ENCODE peak calls at places on chromosomes 6 and 20, in seven cellular contexts. F is stomach, Z is SK-N-SH, O is A549, C is K562, E is tibial nerve, T is HepG2. M is an unnamed sample.

GRCh38 chr6:34154668-34155447 is 9.0 kb upstream of the GRM4 start:
- DNase-seq in E (no peak), O (peak; percentile 62), Z (peak; percentile 98), T (no peak), F (peak; percentile 57), C (peak; percentile 92), M (peak; percentile 75)

GRCh38 chr6:7424967-7425807 is 35.6 kb downstream of the RIOK1 start:
- DNase-seq in F (no peak), Z (peak; percentile 34), E (no peak), T (peak; percentile 79), O (peak; percentile 29), C (peak; percentile 39), M (no peak)

GRCh38 chr6:85459224-85459901 is 9.5 kb downstream of the NT5E start:
- DNase-seq in O (no peak), Z (no peak), C (no peak), F (no peak), E (no peak), T (no peak), M (no peak)

GRCh38 chr6:115613488-115613887 is 447.2 kb downstream of the FRK start:
- DNase-seq in F (no peak), C (no peak), E (no peak), Z (no peak), O (no peak), T (no peak), M (no peak)

GRCh38 chr6:39698789-39699188 is 26.4 kb downstream of the KIF6 start:
- DNase-seq in C (no peak), F (no peak), Z (no peak), O (no peak), T (no peak), E (no peak), M (no peak)

GRCh38 chr20:50646483-50646996 is 44.8 kb downstream of the RIPOR3 start:
- DNase-seq in O (no peak), E (no peak), F (no peak), C (no peak), Z (no peak), T (no peak), M (no peak)

GRCh38 chr6:37631295-37631694 is 66.4 kb downstream of the MDGA1 start:
- DNase-seq in O (no peak), T (no peak), C (no peak), E (no peak), F (no peak), Z (no peak), M (no peak)

GRCh38 chr6:37732688-37733087 is 35.0 kb upstream of the MDGA1 start:
- DNase-seq in T (no peak), F (no peak), C (peak; percentile 42), Z (no peak), O (no peak), E (no peak), M (no peak)

GRCh38 chr6:33317418-33317667 is 201 bp downstream of the ZBTB22 start:
- DNase-seq in T (no peak), E (no peak), Z (peak; percentile 92), O (no peak), C (peak; percentile 96), F (no peak), M (no peak)

GRCh38 chr20:60055740-60056139 is 97.5 kb downstream of the CDH26 start:
- DNase-seq in F (peak; percentile 41), T (no peak), O (no peak), E (no peak), Z (no peak), C (no peak), M (no peak)

GRCh38 chr20:39399463-39399862 is 437.3 kb downstream of the DHX35 start:
- DNase-seq in C (no peak), F (no peak), Z (no peak), O (no peak), T (no peak), E (no peak), M (no peak)

GRCh38 chr20:11716239-11716944 is 201.3 kb upstream of the BTBD3 start:
- DNase-seq in E (no peak), C (no peak), Z (peak; percentile 22), F (no peak), T (peak; percentile 62), O (peak; percentile 38), M (no peak)

GRCh38 chr6:129370268-129370916 is 339.6 kb downstream of the ARHGAP18 start:
- DNase-seq in T (peak; percentile 32), C (peak; percentile 9), F (peak; percentile 37), Z (peak; percentile 24), E (no peak), O (peak; percentile 1), M (peak; percentile 49)

GRCh38 chr6:4358414-4359107 is 223.2 kb upstream of the ECI2 start:
- DNase-seq in E (peak; percentile 51), F (peak; percentile 85), Z (peak; percentile 25), O (peak; percentile 90), C (peak; percentile 68), T (peak; percentile 88), M (peak; percentile 71)

GRCh38 chr6:170094686-170095272 is 196.1 kb downstream of the DLL1 start:
- DNase-seq in E (no peak), O (no peak), C (no peak), T (no peak), Z (no peak), F (peak; percentile 21), M (peak; percentile 4)

GRCh38 chr6:169288591-169288990 is 34.9 kb upstream of the THBS2 start:
- DNase-seq in C (no peak), E (no peak), T (no peak), Z (no peak), F (no peak), O (no peak), M (no peak)

GRCh38 chr6:55888917-55889316 is 13.5 kb upstream of the BMP5 start:
- DNase-seq in O (no peak), E (no peak), T (no peak), C (no peak), F (no peak), Z (no peak), M (no peak)

DNA sequence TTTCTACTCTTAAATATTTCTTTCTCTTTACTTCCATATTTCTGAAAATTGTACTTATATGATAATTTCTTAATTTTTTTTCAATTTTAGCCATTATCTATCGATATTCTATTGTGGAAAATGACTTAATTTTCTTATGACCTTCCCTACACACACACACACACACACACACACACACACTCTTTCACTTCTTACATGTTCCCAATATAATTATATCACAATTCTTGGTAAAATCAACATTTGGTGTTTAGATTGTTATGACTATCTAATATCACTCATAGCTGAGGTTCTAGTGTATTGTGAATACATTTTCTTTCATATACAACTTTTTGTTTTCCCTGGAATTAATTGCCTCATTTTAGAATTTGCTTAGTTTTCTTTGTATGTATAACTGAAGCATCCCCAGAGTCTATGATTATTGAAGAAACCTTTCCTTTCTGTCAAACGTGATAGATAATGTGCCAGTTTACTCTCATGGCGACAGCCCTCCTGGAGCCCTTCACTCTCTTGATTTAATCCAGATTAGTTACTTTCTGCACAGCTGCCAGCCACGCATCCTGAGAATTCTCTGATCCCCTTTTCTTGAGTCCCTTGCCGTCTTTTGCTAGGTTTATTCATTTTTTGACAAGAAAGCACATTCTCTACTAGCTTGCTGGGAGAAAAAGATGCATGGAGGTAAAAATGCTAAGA is 63.4 kb downstream of the RNF182 start:
- DNase-seq in F (no peak), T (no peak), C (no peak), Z (no peak), O (no peak), E (no peak), M (no peak)
- TF ChIP-seq EP300 in F (no peak), T (no peak), C (no peak), Z (no peak), O (no peak), E (no peak), M (no peak)

GRCh38 chr6:134464690-134465411 is 146.9 kb upstream of the SGK1 start:
- DNase-seq in O (peak; percentile 15), Z (no peak), F (no peak), E (no peak), T (no peak), C (no peak), M (no peak)
- TF ChIP-seq EP300 in O (no peak), Z (no peak), F (no peak), E (no peak), T (no peak), C (no peak), M (no peak)

DNA sequence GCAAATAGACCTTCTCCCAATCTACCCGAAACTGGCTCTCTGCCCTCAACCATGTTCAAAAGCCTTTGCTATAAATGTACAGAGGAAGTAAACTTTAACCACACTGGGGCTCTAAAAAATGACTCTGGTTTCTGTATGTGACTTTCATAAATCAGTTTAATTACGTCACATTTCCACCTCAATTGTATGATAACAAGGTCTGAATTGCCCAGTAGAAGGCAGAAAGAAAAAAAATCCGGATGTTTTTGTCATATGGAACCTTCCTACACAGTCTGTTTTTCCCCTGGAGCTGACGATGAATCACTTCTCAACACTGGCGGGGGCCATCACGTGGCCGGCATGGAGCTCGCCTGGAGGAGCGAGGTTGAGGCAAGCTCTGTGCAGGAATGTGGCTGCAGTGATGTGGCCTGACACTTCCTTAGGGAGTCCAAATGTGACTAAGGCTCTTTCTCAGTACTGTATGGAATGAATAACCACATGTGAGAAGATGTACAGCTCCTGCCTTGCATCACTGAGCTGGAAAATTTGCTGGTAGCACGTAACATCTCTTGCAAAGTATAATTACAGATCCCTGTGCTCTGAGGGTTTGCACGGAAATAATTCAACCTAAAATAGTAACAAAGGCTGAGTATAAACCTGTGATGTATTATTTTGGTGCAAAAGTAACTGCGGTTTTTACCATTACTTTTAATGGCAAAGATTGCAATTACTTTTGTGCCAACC is 58.5 kb upstream of the SNX9 start:
- DNase-seq in Z (no peak), T (peak; percentile 77), F (peak; percentile 78), E (peak; percentile 48), O (peak; percentile 68), C (peak; percentile 66), M (peak; percentile 70)
- TF ChIP-seq EP300 in Z (peak; percentile 78), T (peak; percentile 42), F (no peak), E (peak; percentile 88), O (peak; percentile 48), C (peak; percentile 63), M (no peak)

GRCh38 chr20:32560989-32561830 is 23.9 kb downstream of the NOL4L start:
- DNase-seq in E (no peak), O (no peak), C (no peak), F (no peak), Z (no peak), T (no peak), M (no peak)
- TF ChIP-seq EP300 in E (no peak), O (no peak), C (no peak), F (no peak), Z (no peak), T (no peak), M (no peak)

GRCh38 chr20:17637985-17638640 is 43.9 kb downstream of the RRBP1 start:
- DNase-seq in O (no peak), Z (no peak), E (no peak), T (no peak), F (no peak), C (no peak), M (no peak)
- TF ChIP-seq EP300 in O (no peak), Z (no peak), E (no peak), T (no peak), F (no peak), C (no peak), M (no peak)

M was measured in ovary.